ENCODE peak calls at places on chromosomes 5 and 9, in six cellular contexts. M is HepG2, F is GM12878, B is endothelial cell of umbilical vein, L is K562, I is A549. K is an unnamed sample.

GRCh38 chr9:87179556-87180340 is 232.4 kb upstream of the GAS1 start:
- DNase-seq in M (no peak), F (no peak), B (no peak), L (no peak), I (no peak), K (no peak)

GRCh38 chr5:13783731-13784130 is 160.8 kb downstream of the DNAH5 start:
- DNase-seq in M (no peak), F (no peak), B (no peak), L (no peak), I (no peak), K (no peak)

GRCh38 chr9:89001917-89002540 is 10.8 kb downstream of the S1PR3 start:
- DNase-seq in M (no peak), F (no peak), B (no peak), L (no peak), I (no peak), K (no peak)

GRCh38 chr9:127776195-127776918 is 2.1 kb downstream of the SH2D3C start:
- DNase-seq in M (no peak), F (no peak), B (no peak), L (peak), I (no peak), K (peak)

GRCh38 chr9:31639444-31639843 is 745.0 kb upstream of the ACO1 start:
- DNase-seq in M (no peak), F (no peak), B (no peak), L (no peak), I (no peak), K (no peak)

GRCh38 chr5:130871346-130872086 is 293.5 kb downstream of the HINT1 start:
- DNase-seq in M (peak), F (no peak), B (peak), L (peak), I (peak), K (peak)

GRCh38 chr5:131417240-131417869 is 153.5 kb downstream of the CDC42SE2 start:
- DNase-seq in M (peak), F (peak), B (peak), L (peak), I (peak), K (peak)

GRCh38 chr5:172699999-172700685 is 59.1 kb downstream of the NEURL1B start:
- DNase-seq in M (no peak), F (no peak), B (no peak), L (no peak), I (no peak), K (no peak)

GRCh38 chr9:124315856-124316255 is 58.1 kb downstream of the NEK6 start:
- DNase-seq in M (no peak), F (no peak), B (peak), L (no peak), I (no peak), K (no peak)

GRCh38 chr5:10734050-10734709 is 26.9 kb downstream of the DAP start:
- DNase-seq in M (no peak), F (no peak), B (peak), L (peak), I (no peak), K (no peak)

GRCh38 chr9:127854169-127854833 is at the start of gene ENG:
- DNase-seq in M (no peak), F (no peak), B (peak), L (no peak), I (no peak), K (no peak)

GRCh38 chr5:133457439-133457838 is 154.9 kb downstream of the FSTL4 start:
- DNase-seq in M (no peak), F (no peak), B (no peak), L (no peak), I (no peak), K (no peak)

GRCh38 chr5:157347301-157348048 is 81.6 kb downstream of the CYFIP2 start:
- DNase-seq in M (no peak), F (no peak), B (no peak), L (no peak), I (no peak), K (no peak)

GRCh38 chr9:120864719-120865118 is 12.3 kb downstream of the PHF19 start:
- DNase-seq in M (no peak), F (no peak), B (no peak), L (no peak), I (no peak), K (no peak)

GRCh38 chr9:114504341-114505186 is 709 bp downstream of the WHRN start:
- DNase-seq in M (no peak), F (no peak), B (peak), L (peak), I (peak), K (no peak)

GRCh38 chr9:92512622-92513021 is 23.2 kb downstream of the ECM2 start:
- DNase-seq in M (no peak), F (no peak), B (no peak), L (no peak), I (no peak), K (no peak)

GRCh38 chr5:16727937-16728336 is 111.1 kb upstream of the RETREG1 start:
- DNase-seq in M (no peak), F (no peak), B (peak), L (no peak), I (no peak), K (peak)

GRCh38 chr5:159849437-159850191 is 66.7 kb upstream of the ADRA1B start:
- DNase-seq in M (no peak), F (no peak), B (no peak), L (no peak), I (no peak), K (no peak)

GRCh38 chr5:1791176-1791575 is 8.5 kb downstream of the MRPL36 start:
- DNase-seq in M (no peak), F (no peak), B (no peak), L (no peak), I (no peak), K (no peak)

GRCh38 chr5:1161108-1161831 is 40.1 kb upstream of the SLC6A19 start:
- DNase-seq in M (peak), F (no peak), B (no peak), L (no peak), I (no peak), K (no peak)

GRCh38 chr9:116318463-116319271 is 165.1 kb downstream of the PAPPA start:
- DNase-seq in M (no peak), F (no peak), B (no peak), L (no peak), I (no peak), K (no peak)

GRCh38 chr5:154749496-154749895 is 5.7 kb upstream of the LARP1 start:
- DNase-seq in M (no peak), F (no peak), B (no peak), L (no peak), I (no peak), K (no peak)

GRCh38 chr5:134124289-134125194 is 10.1 kb downstream of the TCF7 start:
- DNase-seq in M (no peak), F (no peak), B (no peak), L (no peak), I (no peak), K (peak)

GRCh38 chr9:115369322-115369957 is 251.5 kb upstream of the TNC start:
- DNase-seq in M (no peak), F (no peak), B (no peak), L (no peak), I (no peak), K (no peak)

GRCh38 chr9:134390537-134390936 is 64.3 kb downstream of the RXRA start:
- DNase-seq in M (no peak), F (no peak), B (no peak), L (no peak), I (no peak), K (no peak)
- H3K4me3 ChIP-seq in M (no peak), F (peak), B (no peak), L (no peak), I (no peak), K (no peak)

GRCh38 chr5:138932171-138932810 is 57.2 kb upstream of the LRRTM2 start:
- DNase-seq in M (no peak), F (no peak), B (no peak), L (no peak), I (no peak), K (peak)
- TF ChIP-seq MYC in M (no peak), F (no peak), B (no peak), L (no peak), I (no peak), K (no peak)

DNA sequence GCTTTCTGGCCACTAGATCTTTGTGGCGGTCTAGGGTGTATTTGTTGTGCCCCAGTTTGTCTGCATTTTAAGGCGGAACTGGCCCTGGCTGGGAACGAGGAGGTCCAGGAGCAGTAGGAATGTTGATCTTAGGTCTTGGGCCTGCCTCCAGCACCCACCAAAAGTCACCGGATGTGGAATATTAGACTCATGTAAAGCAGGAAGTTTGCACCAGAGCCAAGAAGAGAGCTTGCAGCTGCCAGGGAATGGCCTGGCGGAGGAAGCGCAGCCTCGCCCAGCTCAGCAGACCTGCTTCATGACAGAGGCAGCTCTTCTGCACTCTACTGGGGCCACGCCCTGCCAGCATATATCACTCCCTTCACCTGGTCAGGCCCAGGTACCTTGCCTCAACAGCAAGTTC is 3.3 kb downstream of the GPX3 start:
- DNase-seq in M (no peak), F (no peak), B (peak), L (peak), I (no peak), K (no peak)
- TF ChIP-seq POLR2A in M (no peak), F (peak), B (no peak), L (no peak), I (no peak), K (no peak)

GRCh38 chr5:53482717-53483638 is 2.5 kb downstream of the FST start:
- DNase-seq in M (peak), F (no peak), B (peak), L (no peak), I (no peak), K (peak)
- H3K4me3 ChIP-seq in M (peak), F (peak), B (peak), L (no peak), I (peak), K (peak)

DNA sequence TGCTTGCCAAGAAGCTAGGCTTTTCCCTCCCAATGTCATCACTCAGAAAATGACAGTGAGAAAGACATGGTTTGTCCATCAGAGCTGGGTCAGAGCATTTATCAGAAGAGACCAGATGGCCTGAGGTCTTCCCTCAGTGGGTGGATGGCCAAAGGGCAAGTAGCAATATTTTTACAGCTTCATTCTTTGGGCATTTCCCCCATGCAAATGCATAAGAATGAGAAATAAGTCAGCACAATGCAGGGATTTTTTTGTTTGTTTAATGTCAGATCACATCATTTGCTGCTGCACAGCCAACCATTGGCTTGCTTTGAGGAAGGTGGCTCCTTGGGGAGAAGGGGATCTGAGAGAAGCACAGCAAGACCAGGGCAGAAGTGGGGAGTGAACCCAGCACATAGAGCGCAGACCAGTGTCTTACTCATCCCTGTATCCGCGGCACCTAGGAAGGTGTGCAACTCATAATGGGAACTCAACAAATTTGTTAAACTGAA is 209.6 kb downstream of the SEMA6A start:
- DNase-seq in M (no peak), F (peak), B (peak), L (no peak), I (no peak), K (no peak)
- TF ChIP-seq MYC in M (no peak), F (no peak), B (no peak), L (no peak), I (no peak), K (no peak)

K was measured in NB4.